ENCODE peak calls at places on chromosomes 2 and 18, in ten cellular contexts. S, R, E, V, C, N, Q, J, M and K are unnamed samples.

GRCh38 chr2:86055314-86055713 is 50.4 kb downstream of the POLR1A start:
- DNase-seq in R (no peak), J (no peak), N (no peak), V (no peak), E (no peak), M (no peak), Q (no peak), S (no peak), C (no peak), K (no peak)

GRCh38 chr2:67733517-67733916 is 329.3 kb downstream of the C1D start:
- DNase-seq in R (peak), V (no peak), C (no peak), J (no peak), N (peak), E (no peak), S (no peak), M (peak), Q (peak), K (peak)

GRCh38 chr2:171316220-171316619 is 117.6 kb downstream of the METTL8 start:
- DNase-seq in J (no peak), M (no peak), Q (no peak), N (peak), V (no peak), R (no peak), E (no peak), S (no peak), C (no peak), K (no peak)

GRCh38 chr18:22193466-22193865 is 24.1 kb downstream of the GATA6 start:
- DNase-seq in C (no peak), S (no peak), E (no peak), R (no peak), J (no peak), Q (no peak), V (no peak), M (no peak), N (peak), K (no peak)

GRCh38 chr18:76131738-76132137 is 363.3 kb downstream of the ZNF516 start:
- DNase-seq in S (no peak), Q (no peak), N (no peak), M (no peak), E (no peak), C (no peak), V (peak), R (peak), J (peak), K (no peak)

GRCh38 chr2:1226766-1227165 is 186.5 kb upstream of the TPO start:
- DNase-seq in M (no peak), R (no peak), J (no peak), Q (no peak), S (no peak), C (no peak), E (no peak), N (no peak), V (no peak), K (no peak)

GRCh38 chr18:37385846-37386435 is 179.7 kb downstream of the CELF4 start:
- DNase-seq in M (peak), R (peak), V (no peak), E (peak), J (no peak), C (no peak), S (peak), N (peak), Q (peak), K (no peak)

GRCh38 chr2:111698743-111699554 is 185.0 kb downstream of the ANAPC1 start:
- DNase-seq in J (peak), R (peak), S (no peak), N (peak), E (peak), M (peak), V (peak), C (peak), Q (peak), K (no peak)

GRCh38 chr2:241068136-241068941 is 33.7 kb downstream of the MTERF4 start:
- DNase-seq in V (no peak), N (no peak), J (no peak), E (no peak), S (no peak), R (no peak), Q (no peak), M (no peak), C (no peak), K (no peak)

GRCh38 chr2:3267549-3267867 is 110.1 kb downstream of the EIPR1 start:
- DNase-seq in C (no peak), R (no peak), J (no peak), M (no peak), S (no peak), Q (no peak), V (no peak), E (no peak), N (no peak), K (no peak)

GRCh38 chr2:37489536-37489935 is 145.1 kb downstream of the QPCT start:
- DNase-seq in S (no peak), C (no peak), Q (no peak), E (no peak), V (no peak), J (no peak), N (no peak), R (no peak), M (no peak), K (no peak)

GRCh38 chr2:101120124-101120996 is 30.8 kb downstream of the TBC1D8 start:
- DNase-seq in M (peak), C (no peak), N (peak), R (peak), S (no peak), V (no peak), E (peak), Q (peak), J (no peak), K (no peak)

GRCh38 chr18:21336846-21337245 is 94.8 kb downstream of the GREB1L start:
- DNase-seq in J (no peak), E (no peak), V (no peak), C (no peak), Q (no peak), R (no peak), M (no peak), S (no peak), N (no peak), K (no peak)

GRCh38 chr18:858016-858415 is 46.0 kb upstream of the YES1 start:
- DNase-seq in V (no peak), C (no peak), J (no peak), M (no peak), S (no peak), E (no peak), N (no peak), R (no peak), Q (no peak), K (no peak)

GRCh38 chr2:144170172-144170571 is 349.7 kb downstream of the ZEB2 start:
- DNase-seq in R (no peak), V (no peak), Q (no peak), C (no peak), N (no peak), S (no peak), M (no peak), J (no peak), E (no peak), K (no peak)

GRCh38 chr2:240499309-240500301 is 58.2 kb downstream of the ANKMY1 start:
- DNase-seq in J (no peak), C (no peak), N (no peak), V (no peak), E (no peak), M (no peak), Q (no peak), R (no peak), S (no peak), K (no peak)

GRCh38 chr2:46831037-46831868 is 84.4 kb downstream of the MCFD2 start:
- DNase-seq in E (no peak), R (peak), N (peak), C (no peak), S (no peak), J (peak), Q (no peak), V (no peak), M (peak), K (no peak)

GRCh38 chr2:133247613-133248012 is 320.6 kb downstream of the NCKAP5 start:
- DNase-seq in S (no peak), M (peak), J (no peak), R (peak), N (no peak), Q (no peak), E (no peak), C (no peak), V (no peak), K (no peak)

GRCh38 chr2:183967756-183968155 is 630.6 kb upstream of the ZNF804A start:
- DNase-seq in S (no peak), N (no peak), V (no peak), R (no peak), J (no peak), C (no peak), Q (no peak), M (no peak), E (no peak), K (no peak)

GRCh38 chr18:63107171-63107850 is 212.3 kb downstream of the BCL2 start:
- DNase-seq in S (no peak), R (no peak), M (no peak), E (no peak), V (no peak), Q (no peak), J (no peak), C (no peak), N (no peak), K (peak)

GRCh38 chr2:10412380-10412779 is 35.7 kb downstream of the ODC1 start:
- DNase-seq in V (peak), M (peak), J (no peak), C (no peak), Q (peak), N (peak), R (peak), S (no peak), E (peak), K (peak)

GRCh38 chr18:12278765-12279682 is 24.9 kb downstream of the CIDEA start:
- DNase-seq in C (no peak), S (no peak), N (peak), Q (no peak), M (peak), J (peak), R (peak), E (peak), V (no peak), K (no peak)

GRCh38 chr18:50560681-50561629 is 1.1 kb downstream of the MAPK4 start:
- DNase-seq in M (no peak), E (no peak), N (no peak), J (no peak), Q (no peak), C (no peak), V (no peak), R (no peak), S (no peak), K (peak)